ENCODE peak calls at places on chromosomes 3 and 15, in seven cellular contexts. E is neuronal stem cell; Q is GM12865; H is fibroblast of the aortic adventitia; I is CD4-positive, alpha-beta memory T cell; K is anterior cingulate cortex; J is iris pigment epithelial cell. Z is an unnamed sample.
A peak's percentile ranks its signal among the peaks of the same experiment; 100 is the strongest.

GRCh38 chr15:49621327-49622210 is 721 bp downstream of the DTWD1 start:
- DNase-seq in I (peak; percentile 9), Q (peak; percentile 28), H (peak; percentile 54), E (no peak), J (peak; percentile 19), K (no peak), Z (no peak)

GRCh38 chr3:45599424-45599886 is 4.9 kb downstream of the LIMD1 start:
- DNase-seq in K (no peak), I (no peak), E (no peak), Q (no peak), H (no peak), J (no peak), Z (no peak)

GRCh38 chr3:79515072-79515471 is 252.7 kb downstream of the ROBO1 start:
- DNase-seq in H (peak; percentile 77), Q (no peak), J (no peak), K (no peak), I (no peak), E (no peak), Z (no peak)

GRCh38 chr3:28122227-28122626 is 119.2 kb upstream of the CMC1 start:
- DNase-seq in I (no peak), Q (no peak), K (no peak), E (no peak), J (no peak), H (peak; percentile 91), Z (no peak)

GRCh38 chr15:89052474-89052873 is 35.8 kb upstream of the ABHD2 start:
- DNase-seq in E (no peak), H (peak; percentile 97), Q (no peak), K (no peak), I (no peak), J (peak; percentile 99), Z (no peak)

GRCh38 chr3:43180027-43180426 is 74.1 kb upstream of the POMGNT2 start:
- DNase-seq in J (peak; percentile 99), Q (peak; percentile 65), K (no peak), E (no peak), H (peak; percentile 62), I (peak; percentile 66), Z (no peak)

GRCh38 chr3:190097025-190097424 is 23.7 kb downstream of the P3H2 start:
- DNase-seq in H (no peak), E (no peak), Q (peak; percentile 93), K (no peak), J (no peak), I (no peak), Z (no peak)

GRCh38 chr3:157544501-157545139 is 41.4 kb upstream of the VEPH1 start:
- DNase-seq in J (peak; percentile 83), Q (no peak), K (no peak), H (peak; percentile 89), E (no peak), I (no peak), Z (peak; percentile 27)

GRCh38 chr3:65265511-65265910 is 577.7 kb upstream of the ADAMTS9 start:
- DNase-seq in I (no peak), E (no peak), K (no peak), Q (no peak), H (no peak), J (no peak), Z (no peak)

GRCh38 chr15:68729789-68730201 is 90.9 kb downstream of the ANP32A start:
- DNase-seq in H (peak; percentile 65), I (no peak), J (no peak), E (no peak), Q (no peak), K (no peak), Z (peak; percentile 27)